ENCODE peak calls at places on chromosome 6, in four cellular contexts. One of them, this sample, is unnamed.

GRCh38 chr6:41581381-41581991 is 35.3 kb downstream of the FOXP4 start:
- DNase-seq in mesothelial cell of epicardium: no peak
- DNase-seq in lung: no peak
- DNase-seq in GM10248: no peak
- DNase-seq in this sample: no peak

GRCh38 chr6:7904654-7905319 is 5.8 kb downstream of the TXNDC5 start:
- DNase-seq in mesothelial cell of epicardium: no peak
- DNase-seq in lung: no peak
- DNase-seq in GM10248: no peak
- DNase-seq in this sample: no peak

GRCh38 chr6:122778961-122779671 is 400 bp upstream of the FABP7 start:
- DNase-seq in mesothelial cell of epicardium: no peak
- DNase-seq in lung: no peak
- DNase-seq in GM10248: no peak
- DNase-seq in this sample: no peak

GRCh38 chr6:68727699-68728098 is 92.6 kb downstream of the ADGRB3 start:
- DNase-seq in mesothelial cell of epicardium: no peak
- DNase-seq in lung: no peak
- DNase-seq in GM10248: no peak
- DNase-seq in this sample: no peak

GRCh38 chr6:51827580-51827979 is 259.8 kb downstream of the PKHD1 start:
- DNase-seq in mesothelial cell of epicardium: no peak
- DNase-seq in lung: no peak
- DNase-seq in GM10248: no peak
- DNase-seq in this sample: no peak

GRCh38 chr6:163355471-163355991 is 59.0 kb upstream of the QKI start:
- DNase-seq in mesothelial cell of epicardium: no peak
- DNase-seq in lung: peak
- DNase-seq in GM10248: no peak
- DNase-seq in this sample: no peak

GRCh38 chr6:113856571-113857564 is at the start of gene MARCKS:
- DNase-seq in mesothelial cell of epicardium: peak
- DNase-seq in lung: peak
- DNase-seq in GM10248: peak
- DNase-seq in this sample: peak

GRCh38 chr6:4804095-4804494 is 27.9 kb downstream of the CDYL start:
- DNase-seq in mesothelial cell of epicardium: no peak
- DNase-seq in lung: no peak
- DNase-seq in GM10248: no peak
- DNase-seq in this sample: no peak

GRCh38 chr6:129163551-129163950 is 280.6 kb downstream of the LAMA2 start:
- DNase-seq in mesothelial cell of epicardium: no peak
- DNase-seq in lung: no peak
- DNase-seq in GM10248: no peak
- DNase-seq in this sample: no peak

GRCh38 chr6:145151624-145152023 is 583.7 kb downstream of the EPM2A start:
- DNase-seq in mesothelial cell of epicardium: no peak
- DNase-seq in lung: no peak
- DNase-seq in GM10248: no peak
- DNase-seq in this sample: no peak

GRCh38 chr6:20688710-20689500 is 154.6 kb downstream of the CDKAL1 start:
- DNase-seq in mesothelial cell of epicardium: no peak
- DNase-seq in lung: no peak
- DNase-seq in GM10248: peak
- DNase-seq in this sample: peak

GRCh38 chr6:34955447-34955846 is 66.4 kb downstream of the ANKS1A start:
- DNase-seq in mesothelial cell of epicardium: no peak
- DNase-seq in lung: no peak
- DNase-seq in GM10248: no peak
- DNase-seq in this sample: no peak

GRCh38 chr6:90414352-90414751 is 117.7 kb upstream of the BACH2 start:
- DNase-seq in mesothelial cell of epicardium: no peak
- DNase-seq in lung: no peak
- DNase-seq in GM10248: no peak
- DNase-seq in this sample: no peak

GRCh38 chr6:81814365-81815109 is 62.1 kb upstream of the TENT5A start:
- DNase-seq in mesothelial cell of epicardium: no peak
- DNase-seq in lung: no peak
- DNase-seq in GM10248: no peak
- DNase-seq in this sample: no peak

GRCh38 chr6:149128489-149129145 is 188.9 kb upstream of the TAB2 start:
- DNase-seq in mesothelial cell of epicardium: no peak
- DNase-seq in lung: no peak
- DNase-seq in GM10248: no peak
- DNase-seq in this sample: no peak

GRCh38 chr6:82909551-82909950 is 156.1 kb downstream of the UBE3D start:
- DNase-seq in mesothelial cell of epicardium: no peak
- DNase-seq in lung: no peak
- DNase-seq in GM10248: no peak
- DNase-seq in this sample: no peak

GRCh38 chr6:145247677-145248419 is 487.5 kb downstream of the EPM2A start:
- DNase-seq in mesothelial cell of epicardium: no peak
- DNase-seq in lung: no peak
- DNase-seq in GM10248: no peak
- DNase-seq in this sample: no peak

GRCh38 chr6:143744593-143745151 is 66.9 kb downstream of the PHACTR2 start:
- DNase-seq in mesothelial cell of epicardium: no peak
- DNase-seq in lung: no peak
- DNase-seq in GM10248: no peak
- DNase-seq in this sample: no peak

GRCh38 chr6:73968358-73968757 is 272.4 kb downstream of the CD109 start:
- DNase-seq in mesothelial cell of epicardium: no peak
- DNase-seq in lung: no peak
- DNase-seq in GM10248: no peak
- DNase-seq in this sample: no peak

GRCh38 chr6:73965408-73966145 is 269.6 kb downstream of the CD109 start:
- DNase-seq in mesothelial cell of epicardium: no peak
- DNase-seq in lung: no peak
- DNase-seq in GM10248: no peak
- DNase-seq in this sample: no peak

GRCh38 chr6:73964455-73964854 is 268.5 kb downstream of the CD109 start:
- DNase-seq in mesothelial cell of epicardium: no peak
- DNase-seq in lung: no peak
- DNase-seq in GM10248: no peak
- DNase-seq in this sample: no peak

DNA sequence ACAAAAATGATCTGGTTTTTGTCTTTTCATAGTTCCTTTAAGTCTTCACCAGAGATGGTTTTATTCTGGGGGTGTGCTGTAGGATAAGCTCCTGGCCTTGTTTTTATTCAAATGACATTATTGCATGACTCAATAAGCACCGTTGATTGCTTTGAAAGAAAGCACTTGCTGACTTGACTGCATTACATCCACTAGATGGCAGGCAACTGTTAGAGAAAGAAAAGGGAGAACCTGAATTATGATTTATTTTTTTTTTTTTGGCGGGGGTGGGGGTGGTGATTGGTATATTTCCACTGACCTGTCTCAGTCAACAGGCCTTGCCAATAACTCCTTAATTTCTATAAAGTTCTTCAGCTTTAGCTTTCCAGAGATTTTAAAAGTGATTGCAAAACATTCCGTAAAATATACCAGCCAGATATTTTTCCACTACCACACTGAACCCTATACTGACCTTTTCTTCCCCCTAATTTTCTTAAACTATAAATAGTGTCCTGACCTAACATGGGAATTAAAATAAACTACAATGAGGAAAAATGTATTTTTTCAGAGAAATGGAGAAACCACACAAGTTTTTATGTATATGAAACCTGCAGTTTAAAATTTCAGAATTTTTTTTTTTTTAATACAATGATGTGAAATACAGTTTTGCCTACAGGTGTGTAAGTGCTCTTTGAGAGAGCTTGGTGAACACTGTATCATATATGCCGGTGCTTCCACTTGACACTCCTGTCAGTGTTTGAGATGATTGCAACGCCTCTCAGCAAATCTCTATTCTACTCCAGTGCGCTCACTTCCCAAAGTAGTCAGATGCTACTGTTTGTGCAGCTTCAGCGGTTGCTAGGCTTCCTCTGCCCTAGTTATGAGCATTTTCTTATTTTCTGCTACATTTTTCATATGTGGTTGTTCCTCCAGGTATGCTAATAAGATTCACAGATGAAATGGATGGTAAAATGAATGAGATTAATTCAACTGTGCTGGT is 274.3 kb downstream of the CD109 start:
- DNase-seq in mesothelial cell of epicardium: no peak
- DNase-seq in lung: no peak
- DNase-seq in GM10248: peak
- DNase-seq in this sample: peak
- TF ChIP-seq CTCF in mesothelial cell of epicardium: peak
- TF ChIP-seq CTCF in lung: no peak
- TF ChIP-seq CTCF in GM10248: peak
- TF ChIP-seq CTCF in this sample: peak

DNA sequence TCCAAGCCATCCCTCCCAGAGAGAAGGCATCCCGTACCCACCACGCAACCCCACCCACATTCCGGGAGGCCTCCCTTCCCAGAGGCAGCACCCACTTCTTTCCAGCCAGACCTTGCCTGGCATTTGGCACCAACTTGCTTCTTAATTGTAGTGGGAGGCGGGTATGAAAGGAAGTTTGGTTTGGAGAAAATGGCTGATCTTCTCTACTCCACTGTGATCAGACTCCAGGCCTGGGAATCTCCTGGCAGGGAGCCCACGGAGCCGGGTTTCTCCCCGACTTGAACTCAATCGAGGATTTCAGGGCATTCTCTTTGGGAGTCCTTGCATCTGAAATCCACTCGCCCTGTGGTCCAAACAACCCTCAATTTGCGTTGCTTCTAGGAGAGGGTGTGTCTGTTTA is 107.1 kb downstream of the ZDHHC14 start:
- DNase-seq in mesothelial cell of epicardium: no peak
- DNase-seq in lung: no peak
- DNase-seq in GM10248: no peak
- DNase-seq in this sample: no peak
- TF ChIP-seq CTCF in mesothelial cell of epicardium: no peak
- TF ChIP-seq CTCF in lung: no peak
- TF ChIP-seq CTCF in GM10248: no peak
- TF ChIP-seq CTCF in this sample: no peak

DNA sequence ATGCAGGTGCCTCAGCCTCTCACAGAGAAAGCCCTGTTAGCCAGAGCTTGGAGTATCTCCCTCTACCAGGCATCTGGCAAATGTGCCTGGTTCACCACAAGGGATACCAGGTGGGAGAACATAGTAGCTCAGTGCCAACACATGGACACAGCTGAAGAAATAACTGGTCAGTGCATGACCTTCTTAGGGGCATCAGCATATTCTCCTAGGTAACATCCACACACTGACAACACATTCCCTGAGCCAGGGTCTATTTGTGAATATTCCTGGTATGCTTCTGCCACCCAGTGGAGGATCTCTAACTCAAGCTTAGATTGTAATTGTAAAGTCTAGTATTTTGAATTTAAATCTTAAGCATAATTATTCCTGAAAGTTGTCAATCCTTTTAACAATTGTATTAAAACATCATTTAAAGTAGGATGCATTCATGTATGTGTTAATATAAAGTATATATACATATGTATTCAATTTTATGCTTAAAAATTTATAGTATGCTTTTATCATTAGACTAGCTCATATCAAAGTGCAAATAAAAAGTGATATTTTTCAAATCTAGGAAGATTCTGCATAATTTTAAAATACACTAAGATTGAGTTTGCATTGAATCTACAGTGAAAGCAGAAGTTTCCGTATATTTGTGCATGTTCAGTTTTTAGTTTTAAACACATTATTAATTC is 45.3 kb upstream of the COL21A1 start:
- DNase-seq in mesothelial cell of epicardium: no peak
- DNase-seq in lung: no peak
- DNase-seq in GM10248: peak
- DNase-seq in this sample: peak
- TF ChIP-seq CTCF in mesothelial cell of epicardium: peak
- TF ChIP-seq CTCF in lung: no peak
- TF ChIP-seq CTCF in GM10248: peak
- TF ChIP-seq CTCF in this sample: peak

DNA sequence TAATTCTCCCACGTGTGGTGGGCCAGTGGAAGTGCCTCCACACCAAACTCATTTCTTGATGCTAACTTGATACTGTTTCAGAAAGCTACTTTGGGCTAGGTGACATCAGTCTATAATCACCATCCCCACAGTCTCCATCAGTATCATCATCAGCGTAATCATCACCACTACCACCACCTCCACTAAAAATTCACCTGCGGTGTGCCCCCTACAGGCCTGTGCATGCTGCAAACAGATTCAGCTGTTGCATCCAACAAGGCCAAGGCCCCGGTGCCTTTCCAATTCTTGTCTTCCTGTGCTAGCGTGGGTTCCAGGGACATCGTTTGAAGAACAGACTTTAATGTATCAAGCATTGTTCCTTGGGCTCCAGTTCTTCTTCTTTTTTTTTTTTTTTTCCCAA is 201.3 kb upstream of the EXOC2 start:
- DNase-seq in mesothelial cell of epicardium: no peak
- DNase-seq in lung: no peak
- DNase-seq in GM10248: no peak
- DNase-seq in this sample: no peak
- TF ChIP-seq CTCF in mesothelial cell of epicardium: no peak
- TF ChIP-seq CTCF in lung: no peak
- TF ChIP-seq CTCF in GM10248: no peak
- TF ChIP-seq CTCF in this sample: peak

DNA sequence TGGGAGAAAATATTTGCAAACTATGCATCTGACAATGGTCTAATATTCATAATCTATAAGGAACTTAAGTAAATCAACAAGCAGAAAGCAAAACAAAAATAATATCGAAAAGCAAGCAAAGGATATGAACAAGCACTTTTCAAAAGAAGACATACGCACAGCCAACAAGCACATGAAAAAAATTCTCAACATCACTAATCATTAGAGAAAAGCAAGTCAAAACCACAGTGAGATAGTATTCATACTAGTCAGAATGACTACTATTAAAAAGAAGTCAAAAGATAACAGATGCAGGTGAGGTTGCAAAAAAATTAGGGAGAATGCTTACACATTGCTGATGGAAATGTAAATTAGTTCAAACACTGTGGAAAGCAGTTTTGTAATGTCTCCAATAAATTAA is 410.2 kb downstream of the MMUT start:
- DNase-seq in mesothelial cell of epicardium: no peak
- DNase-seq in lung: no peak
- DNase-seq in GM10248: no peak
- DNase-seq in this sample: no peak
- TF ChIP-seq CTCF in mesothelial cell of epicardium: no peak
- TF ChIP-seq CTCF in lung: no peak
- TF ChIP-seq CTCF in GM10248: no peak
- TF ChIP-seq CTCF in this sample: no peak

GRCh38 chr6:108105584-108105983 is 31.0 kb upstream of the OSTM1 start:
- DNase-seq in mesothelial cell of epicardium: no peak
- DNase-seq in lung: no peak
- DNase-seq in GM10248: no peak
- DNase-seq in this sample: no peak
- TF ChIP-seq CTCF in mesothelial cell of epicardium: no peak
- TF ChIP-seq CTCF in lung: no peak
- TF ChIP-seq CTCF in GM10248: no peak
- TF ChIP-seq CTCF in this sample: no peak

GRCh38 chr6:43496370-43497128 is 13.6 kb downstream of the LRRC73 start:
- DNase-seq in mesothelial cell of epicardium: no peak
- DNase-seq in lung: no peak
- DNase-seq in GM10248: no peak
- DNase-seq in this sample: peak

GRCh38 chr6:43494766-43495165 is 15.4 kb downstream of the LRRC73 start:
- DNase-seq in mesothelial cell of epicardium: no peak
- DNase-seq in lung: no peak
- DNase-seq in GM10248: no peak
- DNase-seq in this sample: no peak

GRCh38 chr6:43497129-43497396 is 13.1 kb downstream of the LRRC73 start:
- DNase-seq in mesothelial cell of epicardium: no peak
- DNase-seq in lung: no peak
- DNase-seq in GM10248: no peak
- DNase-seq in this sample: no peak

GRCh38 chr6:43494321-43494720 is 15.8 kb downstream of the LRRC73 start:
- DNase-seq in mesothelial cell of epicardium: no peak
- DNase-seq in lung: no peak
- DNase-seq in GM10248: no peak
- DNase-seq in this sample: no peak

GRCh38 chr6:43495409-43495941 is 14.7 kb downstream of the LRRC73 start:
- DNase-seq in mesothelial cell of epicardium: no peak
- DNase-seq in lung: no peak
- DNase-seq in GM10248: no peak
- DNase-seq in this sample: no peak
- TF ChIP-seq CTCF in mesothelial cell of epicardium: no peak
- TF ChIP-seq CTCF in lung: no peak
- TF ChIP-seq CTCF in GM10248: no peak
- TF ChIP-seq CTCF in this sample: peak